ENCODE peak calls at places on chromosomes 12 and 14, in five cellular contexts. I is astrocyte, M is hippocampal formation, J is sigmoid colon, T is fibroblast of the aortic adventitia. P is an unnamed sample.

GRCh38 chr12:105961821-105962671 is 176.7 kb downstream of the NUAK1 start:
- DNase-seq in I (peak), M (no peak), J (no peak), T (no peak), P (no peak)

GRCh38 chr12:29072631-29073030 is 76.4 kb upstream of the FAR2 start:
- DNase-seq in I (no peak), M (no peak), J (no peak), T (no peak), P (no peak)

GRCh38 chr12:117671734-117672133 is 297.1 kb downstream of the KSR2 start:
- DNase-seq in I (no peak), M (no peak), J (no peak), T (no peak), P (no peak)

GRCh38 chr12:23361971-23362370 is 587.5 kb downstream of the SOX5 start:
- DNase-seq in I (no peak), M (no peak), J (no peak), T (no peak), P (no peak)

GRCh38 chr12:52971701-52972329 is 22.9 kb downstream of the KRT18 start:
- DNase-seq in I (peak), M (no peak), J (no peak), T (peak), P (no peak)

GRCh38 chr14:63492391-63492790 is 50.8 kb downstream of the PPP2R5E start:
- DNase-seq in I (peak), M (no peak), J (no peak), T (peak), P (no peak)

GRCh38 chr14:95713596-95714371 is at the start of gene TCL1A:
- DNase-seq in I (no peak), M (no peak), J (no peak), T (no peak), P (no peak)

GRCh38 chr12:106956048-106956935 is 585 bp downstream of the TMEM263 start:
- DNase-seq in I (peak), M (peak), J (peak), T (peak), P (peak)

GRCh38 chr12:65155784-65156183 is 13.6 kb upstream of the LEMD3 start:
- DNase-seq in I (no peak), M (no peak), J (no peak), T (no peak), P (no peak)

GRCh38 chr12:91422107-91422506 is 239.5 kb upstream of the DCN start:
- DNase-seq in I (no peak), M (no peak), J (no peak), T (no peak), P (no peak)

GRCh38 chr14:98593361-98593761 is 678.6 kb downstream of the BCL11B start:
- DNase-seq in I (no peak), M (peak), J (no peak), T (no peak), P (no peak)

GRCh38 chr14:89848165-89848564 is 106.4 kb downstream of the EFCAB11 start:
- DNase-seq in I (no peak), M (peak), J (no peak), T (peak), P (no peak)

GRCh38 chr12:79294590-79294989 is 396.2 kb downstream of the PAWR start:
- DNase-seq in I (no peak), M (no peak), J (no peak), T (no peak), P (no peak)